ENCODE peak calls at places on chromosomes 6 and 20, in eight cellular contexts. E is HepG2, X is left lung, R is sigmoid colon, O is Peyer's patch, F is IMR-90, D is fibroblast of lung, C is lower lobe of right lung. K is an unnamed sample.

GRCh38 chr6:143337201-143337949 is 113.1 kb downstream of the ADAT2 start:
- DNase-seq in D (no peak), O (peak; percentile 68), E (peak; percentile 16), F (peak; percentile 8), R (no peak), C (peak; percentile 52), X (peak; percentile 36), K (no peak)

GRCh38 chr6:152952045-152952444 is 30.8 kb downstream of the FBXO5 start:
- DNase-seq in F (peak; percentile 62), E (peak; percentile 34), R (no peak), X (no peak), C (no peak), D (peak; percentile 66), O (no peak), K (no peak)

GRCh38 chr20:853406-853996 is 20.0 kb downstream of the FAM110A start:
- DNase-seq in E (no peak), F (no peak), D (no peak), C (no peak), R (no peak), X (no peak), O (no peak), K (no peak)

GRCh38 chr6:139037490-139037889 is 8.9 kb downstream of the ABRACL start:
- DNase-seq in E (no peak), R (no peak), F (peak; percentile 79), C (no peak), X (no peak), O (no peak), D (peak; percentile 89), K (no peak)

GRCh38 chr20:32965581-32966373 is 38.5 kb downstream of the SUN5 start:
- DNase-seq in C (no peak), E (no peak), X (no peak), F (no peak), R (peak; percentile 38), O (peak; percentile 48), D (no peak), K (peak; percentile 59)

GRCh38 chr6:21588812-21589811 is 4.4 kb upstream of the SOX4 start:
- DNase-seq in O (peak; percentile 93), X (peak; percentile 90), F (peak; percentile 90), C (peak; percentile 91), E (peak; percentile 64), R (peak; percentile 91), D (peak; percentile 92), K (peak; percentile 90)

GRCh38 chr6:45411959-45412358 is 34.2 kb upstream of the SUPT3H start:
- DNase-seq in E (no peak), X (no peak), O (no peak), F (no peak), R (no peak), C (no peak), D (no peak), K (no peak)

GRCh38 chr20:41149679-41150131 is 12.4 kb downstream of the PLCG1 start:
- DNase-seq in X (no peak), E (peak; percentile 51), C (peak; percentile 1), O (peak; percentile 77), F (peak; percentile 71), D (peak; percentile 57), R (no peak), K (no peak)

GRCh38 chr6:139117734-139118133 is 17.1 kb upstream of the HECA start:
- DNase-seq in C (no peak), X (no peak), F (no peak), E (no peak), O (no peak), D (no peak), R (no peak), K (no peak)

GRCh38 chr20:31833931-31834521 is 11.4 kb downstream of the FOXS1 start:
- DNase-seq in R (no peak), D (no peak), X (no peak), O (no peak), C (no peak), F (no peak), E (no peak), K (no peak)

GRCh38 chr20:44171775-44172571 is 15.0 kb downstream of the JPH2 start:
- DNase-seq in C (no peak), D (no peak), R (peak; percentile 27), F (no peak), E (no peak), O (no peak), X (no peak), K (no peak)

GRCh38 chr6:53691667-53692133 is 26.1 kb upstream of the KLHL31 start:
- DNase-seq in X (no peak), C (no peak), O (no peak), E (no peak), D (no peak), R (no peak), F (no peak), K (no peak)

GRCh38 chr6:137882225-137882961 is 15.3 kb downstream of the TNFAIP3 start:
- DNase-seq in C (no peak), D (peak; percentile 42), O (no peak), E (no peak), F (peak; percentile 49), X (no peak), R (no peak), K (no peak)

GRCh38 chr20:51767018-51767866 is 948 bp downstream of the ATP9A start:
- DNase-seq in R (peak; percentile 85), E (peak; percentile 83), O (peak; percentile 92), C (peak; percentile 90), D (peak; percentile 36), X (peak; percentile 86), F (no peak), K (no peak)

GRCh38 chr6:162538643-162539064 is 188.9 kb downstream of the PRKN start:
- DNase-seq in R (no peak), O (no peak), D (no peak), C (no peak), F (no peak), X (no peak), E (no peak), K (no peak)

GRCh38 chr20:41387433-41387832 is 20.8 kb upstream of the EMILIN3 start:
- DNase-seq in F (no peak), O (no peak), C (peak; percentile 35), D (no peak), R (no peak), E (peak; percentile 31), X (no peak), K (no peak)

GRCh38 chr20:23165307-23165750 is 79.2 kb upstream of the CD93 start:
- DNase-seq in R (no peak), D (no peak), C (peak; percentile 20), E (no peak), F (no peak), O (peak; percentile 79), X (no peak), K (no peak)

GRCh38 chr20:53942121-53942816 is 128.1 kb downstream of the BCAS1 start:
- DNase-seq in C (no peak), X (no peak), D (peak; percentile 50), F (no peak), O (no peak), R (no peak), E (no peak), K (no peak)

GRCh38 chr6:42782689-42783176 is 881 bp downstream of the BICRAL start:
- DNase-seq in C (peak; percentile 77), E (peak; percentile 83), F (peak; percentile 90), D (peak; percentile 92), O (peak; percentile 84), X (peak; percentile 77), R (peak; percentile 90), K (peak; percentile 86)

GRCh38 chr20:35146299-35146921 is 726 bp downstream of the EDEM2 start:
- DNase-seq in O (peak; percentile 66), E (peak; percentile 56), F (no peak), D (no peak), X (no peak), R (no peak), C (peak; percentile 54), K (no peak)

GRCh38 chr20:36098364-36098763 is 56.2 kb upstream of the EPB41L1 start:
- DNase-seq in R (no peak), C (no peak), X (peak; percentile 61), E (no peak), F (peak; percentile 40), O (peak; percentile 73), D (peak; percentile 63), K (no peak)

GRCh38 chr6:36104836-36105235 is 25.5 kb upstream of the MAPK13 start:
- DNase-seq in D (no peak), E (no peak), X (no peak), R (no peak), O (no peak), F (peak; percentile 57), C (no peak), K (no peak)
- H3K36me3 ChIP-seq in D (peaks cover 12% of the 10 kb centered on the region), E (peaks cover 30% of the 10 kb centered on the region), X (peaks cover 80% of the 10 kb centered on the region), R (peaks cover 32% of the 10 kb centered on the region), O (no peaks in the 10 kb centered on the region), F (peaks cover 32% of the 10 kb centered on the region), C (peaks cover 87% of the 10 kb centered on the region), K (peaks cover 65% of the 10 kb centered on the region)

GRCh38 chr6:161037873-161038228 is 46.3 kb downstream of the MAP3K4 start:
- DNase-seq in F (no peak), O (no peak), X (no peak), D (no peak), C (no peak), E (no peak), R (no peak), K (no peak)

GRCh38 chr6:161041274-161041673 is 49.7 kb downstream of the MAP3K4 start:
- DNase-seq in O (no peak), D (no peak), R (no peak), F (no peak), X (no peak), E (no peak), C (no peak), K (no peak)

GRCh38 chr6:161035182-161035980 is 43.8 kb downstream of the MAP3K4 start:
- DNase-seq in R (no peak), X (no peak), F (no peak), D (no peak), C (no peak), O (no peak), E (no peak), K (no peak)

GRCh38 chr6:161035981-161036263 is 44.4 kb downstream of the MAP3K4 start:
- DNase-seq in X (no peak), D (no peak), E (no peak), O (no peak), R (no peak), F (no peak), C (no peak), K (no peak)

GRCh38 chr6:161038229-161039003 is 46.8 kb downstream of the MAP3K4 start:
- DNase-seq in X (peak; percentile 41), E (no peak), R (peak; percentile 90), C (no peak), D (peak; percentile 99), F (peak; percentile 96), O (no peak), K (no peak)
- TF ChIP-seq CTCF in X (no peak), E (no peak), R (no peak), C (no peak), D (peak; percentile 28), F (peak; percentile 32), O (no peak), K (no peak)

DNA sequence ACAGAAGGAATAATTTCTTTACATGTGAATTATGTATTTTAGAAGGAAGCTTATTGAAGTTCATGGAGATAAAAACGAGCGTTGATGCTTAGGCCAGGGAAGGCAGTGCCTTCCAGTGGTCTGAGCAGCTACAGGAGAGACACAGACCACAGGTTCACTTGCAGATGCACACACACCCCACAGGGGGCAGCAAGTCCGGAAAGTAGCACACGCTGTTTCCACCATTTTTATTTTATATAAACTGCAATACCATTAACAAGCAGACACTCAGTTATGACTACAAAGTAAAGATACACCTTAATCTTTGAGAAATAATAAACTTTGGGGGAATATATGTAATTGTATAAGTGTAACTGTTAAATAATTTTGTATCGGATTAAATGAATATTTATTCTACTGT is 13.5 kb upstream of the DACT2 start:
- DNase-seq in F (no peak), C (no peak), E (peak; percentile 44), O (no peak), D (no peak), X (no peak), R (no peak), K (no peak)
- H3K27ac ChIP-seq in F (no peak overlapping the region), C (no peak overlapping the region), E (no peak overlapping the region), O (peak overlapping the region; percentile 71), D (no peak overlapping the region), X (no peak overlapping the region), R (no peak overlapping the region), K (no peak overlapping the region)

GRCh38 chr6:144373195-144373594 is 88.1 kb downstream of the UTRN start:
- DNase-seq in X (no peak), F (no peak), C (no peak), D (no peak), E (no peak), R (no peak), O (no peak), K (no peak)
- H3K36me3 ChIP-seq in X (peaks cover 8% of the 10 kb centered on the region), F (no peaks in the 10 kb centered on the region), C (peaks cover 4% of the 10 kb centered on the region), D (no peaks in the 10 kb centered on the region), E (peaks cover 14% of the 10 kb centered on the region), R (no peaks in the 10 kb centered on the region), O (no peaks in the 10 kb centered on the region), K (no peaks in the 10 kb centered on the region)

K was measured in suprapubic skin.